ENCODE peak calls at places on chromosomes 13 and 19, in nine cellular contexts. One of them, this sample, is unnamed.

GRCh38 chr13:105144020-105144419 is 1391.4 kb downstream of the EFNB2 start:
- DNase-seq in HepG2: no peak
- DNase-seq in sigmoid colon: no peak
- DNase-seq in upper lobe of left lung: no peak
- DNase-seq in suprapubic skin: no peak
- DNase-seq in breast epithelium: no peak
- DNase-seq in GM12878: no peak
- DNase-seq in HCT116: no peak
- DNase-seq in GM23338: peak; percentile 19
- DNase-seq in this sample: no peak

GRCh38 chr13:90205911-90206310 is 1141.6 kb upstream of the MIR17HG start:
- DNase-seq in breast epithelium: no peak
- DNase-seq in GM12878: no peak
- DNase-seq in upper lobe of left lung: no peak
- DNase-seq in sigmoid colon: no peak
- DNase-seq in suprapubic skin: no peak
- DNase-seq in HepG2: no peak
- DNase-seq in HCT116: no peak
- DNase-seq in GM23338: no peak
- DNase-seq in this sample: no peak

GRCh38 chr19:6970021-6970420 is 51.2 kb downstream of the MBD3L2B start:
- DNase-seq in sigmoid colon: no peak
- DNase-seq in GM23338: no peak
- DNase-seq in GM12878: no peak
- DNase-seq in HepG2: no peak
- DNase-seq in HCT116: no peak
- DNase-seq in breast epithelium: no peak
- DNase-seq in suprapubic skin: no peak
- DNase-seq in upper lobe of left lung: no peak
- DNase-seq in this sample: no peak

GRCh38 chr13:94236876-94237275 is 242.6 kb downstream of the DCT start:
- DNase-seq in sigmoid colon: no peak
- DNase-seq in GM23338: no peak
- DNase-seq in HepG2: no peak
- DNase-seq in HCT116: no peak
- DNase-seq in breast epithelium: no peak
- DNase-seq in GM12878: no peak
- DNase-seq in suprapubic skin: no peak
- DNase-seq in upper lobe of left lung: no peak
- DNase-seq in this sample: no peak

GRCh38 chr19:13064092-13064489 is 38.6 kb downstream of the LYL1 start:
- DNase-seq in suprapubic skin: no peak
- DNase-seq in HCT116: no peak
- DNase-seq in breast epithelium: no peak
- DNase-seq in GM23338: no peak
- DNase-seq in GM12878: no peak
- DNase-seq in sigmoid colon: no peak
- DNase-seq in HepG2: no peak
- DNase-seq in upper lobe of left lung: no peak
- DNase-seq in this sample: no peak

GRCh38 chr19:15154002-15154612 is 46.7 kb downstream of the NOTCH3 start:
- DNase-seq in upper lobe of left lung: no peak
- DNase-seq in GM23338: peak; percentile 86
- DNase-seq in suprapubic skin: no peak
- DNase-seq in breast epithelium: no peak
- DNase-seq in GM12878: no peak
- DNase-seq in HepG2: peak; percentile 49
- DNase-seq in HCT116: peak; percentile 37
- DNase-seq in sigmoid colon: peak; percentile 17
- DNase-seq in this sample: peak; percentile 38

GRCh38 chr19:41030651-41031050 is 39.6 kb downstream of the CYP2B6 start:
- DNase-seq in suprapubic skin: peak; percentile 3
- DNase-seq in upper lobe of left lung: no peak
- DNase-seq in HCT116: no peak
- DNase-seq in sigmoid colon: no peak
- DNase-seq in breast epithelium: no peak
- DNase-seq in GM12878: no peak
- DNase-seq in GM23338: peak; percentile 67
- DNase-seq in HepG2: no peak
- DNase-seq in this sample: no peak

GRCh38 chr19:6516659-6517291 is 14.1 kb upstream of the TNFSF9 start:
- DNase-seq in upper lobe of left lung: peak; percentile 94
- DNase-seq in suprapubic skin: peak; percentile 94
- DNase-seq in HepG2: peak; percentile 60
- DNase-seq in breast epithelium: peak; percentile 86
- DNase-seq in GM23338: peak; percentile 97
- DNase-seq in GM12878: no peak
- DNase-seq in sigmoid colon: peak; percentile 92
- DNase-seq in HCT116: peak; percentile 66
- DNase-seq in this sample: peak; percentile 93

GRCh38 chr13:99434258-99434788 is 66.9 kb upstream of the TM9SF2 start:
- DNase-seq in breast epithelium: no peak
- DNase-seq in suprapubic skin: no peak
- DNase-seq in HCT116: no peak
- DNase-seq in GM12878: no peak
- DNase-seq in GM23338: peak; percentile 73
- DNase-seq in upper lobe of left lung: peak; percentile 35
- DNase-seq in HepG2: peak; percentile 17
- DNase-seq in sigmoid colon: no peak
- DNase-seq in this sample: peak; percentile 44

GRCh38 chr19:14120497-14120780 is 2.9 kb upstream of the PRKACA start:
- DNase-seq in suprapubic skin: no peak
- DNase-seq in sigmoid colon: no peak
- DNase-seq in GM23338: no peak
- DNase-seq in upper lobe of left lung: no peak
- DNase-seq in GM12878: no peak
- DNase-seq in HCT116: no peak
- DNase-seq in HepG2: no peak
- DNase-seq in breast epithelium: no peak
- DNase-seq in this sample: no peak

GRCh38 chr13:38753878-38754277 is 67.0 kb downstream of the FREM2 start:
- DNase-seq in upper lobe of left lung: no peak
- DNase-seq in breast epithelium: no peak
- DNase-seq in GM12878: no peak
- DNase-seq in GM23338: peak; percentile 53
- DNase-seq in suprapubic skin: no peak
- DNase-seq in HepG2: no peak
- DNase-seq in HCT116: no peak
- DNase-seq in sigmoid colon: no peak
- DNase-seq in this sample: no peak

GRCh38 chr19:38329651-38330050 is 6.0 kb upstream of the CATSPERG start:
- DNase-seq in HepG2: no peak
- DNase-seq in suprapubic skin: no peak
- DNase-seq in GM23338: no peak
- DNase-seq in HCT116: no peak
- DNase-seq in breast epithelium: no peak
- DNase-seq in upper lobe of left lung: no peak
- DNase-seq in GM12878: no peak
- DNase-seq in sigmoid colon: no peak
- DNase-seq in this sample: no peak

GRCh38 chr19:33938821-33939220 is 142.2 kb downstream of the KCTD15 start:
- DNase-seq in sigmoid colon: no peak
- DNase-seq in HepG2: no peak
- DNase-seq in breast epithelium: no peak
- DNase-seq in GM23338: no peak
- DNase-seq in suprapubic skin: no peak
- DNase-seq in HCT116: no peak
- DNase-seq in upper lobe of left lung: peak; percentile 69
- DNase-seq in GM12878: no peak
- DNase-seq in this sample: no peak

GRCh38 chr13:41590122-41590521 is 132.8 kb downstream of the RGCC start:
- DNase-seq in HepG2: no peak
- DNase-seq in GM12878: no peak
- DNase-seq in suprapubic skin: no peak
- DNase-seq in breast epithelium: no peak
- DNase-seq in HCT116: no peak
- DNase-seq in sigmoid colon: no peak
- DNase-seq in GM23338: no peak
- DNase-seq in upper lobe of left lung: no peak
- DNase-seq in this sample: no peak

GRCh38 chr13:73849292-73849691 is 284.9 kb downstream of the KLF12 start:
- DNase-seq in breast epithelium: no peak
- DNase-seq in upper lobe of left lung: no peak
- DNase-seq in GM23338: peak; percentile 86
- DNase-seq in GM12878: no peak
- DNase-seq in HCT116: peak; percentile 26
- DNase-seq in sigmoid colon: no peak
- DNase-seq in HepG2: peak; percentile 17
- DNase-seq in suprapubic skin: no peak
- DNase-seq in this sample: peak; percentile 28

GRCh38 chr19:19900124-19900523 is 622 bp upstream of the ZNF93 start:
- DNase-seq in upper lobe of left lung: no peak
- DNase-seq in HepG2: no peak
- DNase-seq in HCT116: no peak
- DNase-seq in suprapubic skin: no peak
- DNase-seq in GM12878: no peak
- DNase-seq in breast epithelium: no peak
- DNase-seq in sigmoid colon: no peak
- DNase-seq in GM23338: peak; percentile 33
- DNase-seq in this sample: no peak

GRCh38 chr13:72144625-72145024 is 277.6 kb upstream of the DACH1 start:
- DNase-seq in HCT116: no peak
- DNase-seq in suprapubic skin: no peak
- DNase-seq in GM23338: no peak
- DNase-seq in breast epithelium: no peak
- DNase-seq in GM12878: no peak
- DNase-seq in upper lobe of left lung: no peak
- DNase-seq in sigmoid colon: no peak
- DNase-seq in HepG2: no peak
- DNase-seq in this sample: no peak

GRCh38 chr13:72137782-72138181 is 270.8 kb upstream of the DACH1 start:
- DNase-seq in upper lobe of left lung: no peak
- DNase-seq in HepG2: no peak
- DNase-seq in suprapubic skin: no peak
- DNase-seq in sigmoid colon: no peak
- DNase-seq in breast epithelium: no peak
- DNase-seq in GM23338: no peak
- DNase-seq in HCT116: no peak
- DNase-seq in GM12878: no peak
- DNase-seq in this sample: no peak

GRCh38 chr13:72141845-72142470 is 275.0 kb upstream of the DACH1 start:
- DNase-seq in GM23338: no peak
- DNase-seq in HCT116: no peak
- DNase-seq in upper lobe of left lung: no peak
- DNase-seq in suprapubic skin: no peak
- DNase-seq in HepG2: no peak
- DNase-seq in GM12878: no peak
- DNase-seq in sigmoid colon: no peak
- DNase-seq in breast epithelium: no peak
- DNase-seq in this sample: no peak

GRCh38 chr13:72139192-72139591 is 272.2 kb upstream of the DACH1 start:
- DNase-seq in HepG2: no peak
- DNase-seq in HCT116: no peak
- DNase-seq in breast epithelium: no peak
- DNase-seq in GM23338: no peak
- DNase-seq in sigmoid colon: no peak
- DNase-seq in suprapubic skin: no peak
- DNase-seq in upper lobe of left lung: no peak
- DNase-seq in GM12878: no peak
- DNase-seq in this sample: no peak
- H3K27ac ChIP-seq in HepG2: no peak overlapping the region
- H3K27ac ChIP-seq in HCT116: no peak overlapping the region
- H3K27ac ChIP-seq in breast epithelium: no peak overlapping the region
- H3K27ac ChIP-seq in GM23338: no peak overlapping the region
- H3K27ac ChIP-seq in sigmoid colon: no peak overlapping the region
- H3K27ac ChIP-seq in suprapubic skin: no peak overlapping the region
- H3K27ac ChIP-seq in upper lobe of left lung: no peak overlapping the region
- H3K27ac ChIP-seq in GM12878: no peak overlapping the region
- H3K27ac ChIP-seq in this sample: no peak overlapping the region

DNA sequence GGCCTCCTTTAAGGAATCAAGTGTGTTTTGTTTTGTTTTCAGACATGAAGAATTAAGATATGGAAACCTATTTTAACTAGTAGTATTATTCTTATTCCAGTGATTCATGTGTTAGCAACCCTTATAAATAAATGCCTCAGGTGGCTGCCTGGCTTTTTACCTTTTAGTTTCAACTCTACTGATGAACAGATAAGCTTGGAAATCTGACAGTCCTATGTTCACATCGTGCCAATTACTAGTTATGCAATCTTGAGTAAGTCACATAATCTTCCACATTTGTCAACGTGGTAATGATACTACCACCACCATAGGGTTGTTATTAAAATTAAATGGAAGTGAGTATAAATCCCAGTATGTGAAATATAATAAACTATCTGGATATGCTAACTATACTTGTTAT is 64.3 kb downstream of the TBC1D4 start:
- DNase-seq in GM12878: no peak
- DNase-seq in breast epithelium: no peak
- DNase-seq in GM23338: no peak
- DNase-seq in upper lobe of left lung: no peak
- DNase-seq in suprapubic skin: no peak
- DNase-seq in HepG2: no peak
- DNase-seq in HCT116: no peak
- DNase-seq in sigmoid colon: no peak
- DNase-seq in this sample: no peak
- H3K4me1 ChIP-seq in GM12878: peaks cover 17% of the 10 kb centered on the region
- H3K4me1 ChIP-seq in breast epithelium: peaks cover 18% of the 10 kb centered on the region
- H3K4me1 ChIP-seq in GM23338: peaks cover 7% of the 10 kb centered on the region
- H3K4me1 ChIP-seq in upper lobe of left lung: peaks cover 62% of the 10 kb centered on the region
- H3K4me1 ChIP-seq in suprapubic skin: peaks cover 51% of the 10 kb centered on the region
- H3K4me1 ChIP-seq in HepG2: peaks cover 79% of the 10 kb centered on the region
- H3K4me1 ChIP-seq in HCT116: peaks cover 24% of the 10 kb centered on the region
- H3K4me1 ChIP-seq in sigmoid colon: no peaks in the 10 kb centered on the region
- H3K4me1 ChIP-seq in this sample: no peaks in the 10 kb centered on the region

GRCh38 chr13:113157929-113158747 is at the start of gene PROZ:
- DNase-seq in suprapubic skin: no peak
- DNase-seq in sigmoid colon: no peak
- DNase-seq in HepG2: peak; percentile 67
- DNase-seq in GM23338: no peak
- DNase-seq in breast epithelium: no peak
- DNase-seq in HCT116: no peak
- DNase-seq in upper lobe of left lung: no peak
- DNase-seq in GM12878: no peak
- DNase-seq in this sample: no peak
- TF ChIP-seq POLR2AphosphoS5 in suprapubic skin: no peak
- TF ChIP-seq POLR2AphosphoS5 in sigmoid colon: no peak
- TF ChIP-seq POLR2AphosphoS5 in HepG2: peak; percentile 54
- TF ChIP-seq POLR2AphosphoS5 in GM23338: no peak
- TF ChIP-seq POLR2AphosphoS5 in breast epithelium: no peak
- TF ChIP-seq POLR2AphosphoS5 in HCT116: no peak
- TF ChIP-seq POLR2AphosphoS5 in upper lobe of left lung: no peak
- TF ChIP-seq POLR2AphosphoS5 in GM12878: no peak
- TF ChIP-seq POLR2AphosphoS5 in this sample: no peak

DNA sequence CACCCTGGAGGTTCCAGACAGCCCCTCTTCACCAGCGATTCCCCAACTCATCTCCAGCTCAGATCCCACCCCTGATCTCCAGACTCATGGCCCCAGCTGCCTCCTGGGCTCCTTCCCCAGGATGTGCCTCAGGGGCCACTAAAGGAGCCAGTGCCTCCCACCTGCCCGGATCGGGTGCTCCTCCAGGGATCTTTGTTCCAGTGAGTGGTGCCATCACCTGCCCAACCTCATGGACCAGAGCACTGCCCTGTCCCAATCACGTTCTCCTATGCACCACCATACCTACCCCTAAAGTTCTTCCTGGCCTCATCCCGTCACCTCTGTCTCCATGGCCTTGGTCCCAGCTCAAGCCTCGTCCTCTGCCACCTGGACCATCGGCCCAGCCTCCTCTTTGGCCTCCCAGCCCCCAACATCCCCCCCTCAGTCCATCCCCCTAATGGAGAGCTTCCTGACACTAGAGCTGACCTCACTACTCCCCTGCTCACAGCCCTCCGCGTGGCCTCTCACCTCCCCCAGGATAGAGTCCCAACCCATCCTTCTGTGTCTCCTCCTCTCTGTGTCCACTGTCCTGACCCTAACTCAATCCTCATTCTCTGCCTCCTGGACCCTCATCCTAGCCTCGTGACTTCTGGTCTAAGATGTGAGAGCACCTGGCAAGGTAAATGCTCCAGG is 8.8 kb upstream of the GARIN5A start:
- DNase-seq in HCT116: no peak
- DNase-seq in HepG2: no peak
- DNase-seq in upper lobe of left lung: no peak
- DNase-seq in GM23338: no peak
- DNase-seq in suprapubic skin: no peak
- DNase-seq in sigmoid colon: no peak
- DNase-seq in GM12878: no peak
- DNase-seq in breast epithelium: no peak
- DNase-seq in this sample: no peak
- H3K27ac ChIP-seq in HCT116: no peak overlapping the region
- H3K27ac ChIP-seq in HepG2: no peak overlapping the region
- H3K27ac ChIP-seq in upper lobe of left lung: no peak overlapping the region
- H3K27ac ChIP-seq in GM23338: no peak overlapping the region
- H3K27ac ChIP-seq in suprapubic skin: no peak overlapping the region
- H3K27ac ChIP-seq in sigmoid colon: no peak overlapping the region
- H3K27ac ChIP-seq in GM12878: no peak overlapping the region
- H3K27ac ChIP-seq in breast epithelium: no peak overlapping the region
- H3K27ac ChIP-seq in this sample: no peak overlapping the region